ENCODE peak calls at places on chromosomes 1 and 21, in four cellular contexts. One of them, this sample, is unnamed.

GRCh38 chr1:94836891-94837290 is 16.7 kb downstream of the SLC44A3 start:
- DNase-seq in right lobe of liver: no peak
- DNase-seq in AG04450: no peak
- DNase-seq in gastrocnemius medialis: no peak
- DNase-seq in this sample: no peak

GRCh38 chr1:220748091-220748934 is at the start of gene MTARC2:
- DNase-seq in right lobe of liver: peak; percentile 95
- DNase-seq in AG04450: peak; percentile 8
- DNase-seq in gastrocnemius medialis: peak; percentile 84
- DNase-seq in this sample: peak; percentile 7

GRCh38 chr1:230594374-230594773 is 47.9 kb upstream of the COG2 start:
- DNase-seq in AG04450: no peak
- DNase-seq in gastrocnemius medialis: no peak
- DNase-seq in right lobe of liver: no peak
- DNase-seq in this sample: no peak

GRCh38 chr1:107668762-107669161 is 296.2 kb downstream of the VAV3 start:
- DNase-seq in right lobe of liver: no peak
- DNase-seq in AG04450: no peak
- DNase-seq in gastrocnemius medialis: no peak
- DNase-seq in this sample: no peak

GRCh38 chr21:46130721-46131720 is 24.4 kb downstream of the FTCD start:
- DNase-seq in AG04450: no peak
- DNase-seq in right lobe of liver: peak; percentile 57
- DNase-seq in gastrocnemius medialis: no peak
- DNase-seq in this sample: no peak

GRCh38 chr1:86419277-86419903 is 4.6 kb upstream of the CLCA2 start:
- DNase-seq in AG04450: no peak
- DNase-seq in gastrocnemius medialis: no peak
- DNase-seq in right lobe of liver: no peak
- DNase-seq in this sample: peak; percentile 26

GRCh38 chr1:51915958-51916357 is 37.4 kb upstream of the NRDC start:
- DNase-seq in right lobe of liver: no peak
- DNase-seq in AG04450: no peak
- DNase-seq in gastrocnemius medialis: no peak
- DNase-seq in this sample: no peak

GRCh38 chr1:65425697-65426096 is 5.2 kb downstream of the LEPR start:
- DNase-seq in right lobe of liver: no peak
- DNase-seq in gastrocnemius medialis: no peak
- DNase-seq in AG04450: no peak
- DNase-seq in this sample: no peak

GRCh38 chr1:84892657-84893618 is at the start of gene LPAR3:
- DNase-seq in right lobe of liver: no peak
- DNase-seq in gastrocnemius medialis: no peak
- DNase-seq in AG04450: no peak
- DNase-seq in this sample: no peak

GRCh38 chr21:15058718-15059316 is 6.0 kb downstream of the NRIP1 start:
- DNase-seq in gastrocnemius medialis: no peak
- DNase-seq in right lobe of liver: no peak
- DNase-seq in AG04450: no peak
- DNase-seq in this sample: no peak

GRCh38 chr21:26845066-26845749 is at the start of gene ADAMTS1:
- DNase-seq in gastrocnemius medialis: peak; percentile 92
- DNase-seq in AG04450: peak; percentile 89
- DNase-seq in right lobe of liver: peak; percentile 92
- DNase-seq in this sample: peak; percentile 18

GRCh38 chr1:152398812-152399698 is 15.0 kb downstream of the CRNN start:
- DNase-seq in gastrocnemius medialis: no peak
- DNase-seq in AG04450: no peak
- DNase-seq in right lobe of liver: no peak
- DNase-seq in this sample: no peak

GRCh38 chr1:211603191-211603701 is 24.3 kb upstream of the SLC30A1 start:
- DNase-seq in right lobe of liver: peak; percentile 88
- DNase-seq in AG04450: no peak
- DNase-seq in gastrocnemius medialis: no peak
- DNase-seq in this sample: no peak

GRCh38 chr1:154729031-154729442 is 121.1 kb upstream of the ADAR start:
- DNase-seq in right lobe of liver: no peak
- DNase-seq in AG04450: no peak
- DNase-seq in gastrocnemius medialis: no peak
- DNase-seq in this sample: no peak

GRCh38 chr1:39722495-39722894 is 16.2 kb upstream of the PPIE start:
- DNase-seq in right lobe of liver: no peak
- DNase-seq in gastrocnemius medialis: no peak
- DNase-seq in AG04450: no peak
- DNase-seq in this sample: no peak

GRCh38 chr21:17519965-17520364 is 7.1 kb downstream of the CXADR start:
- DNase-seq in gastrocnemius medialis: no peak
- DNase-seq in right lobe of liver: no peak
- DNase-seq in AG04450: no peak
- DNase-seq in this sample: no peak

GRCh38 chr1:160204526-160205241 is 500 bp upstream of the PEA15 start:
- DNase-seq in AG04450: no peak
- DNase-seq in gastrocnemius medialis: no peak
- DNase-seq in right lobe of liver: no peak
- DNase-seq in this sample: no peak

GRCh38 chr1:118877668-118878067 is 110.5 kb downstream of the TBX15 start:
- DNase-seq in AG04450: no peak
- DNase-seq in right lobe of liver: no peak
- DNase-seq in gastrocnemius medialis: no peak
- DNase-seq in this sample: no peak

GRCh38 chr1:1787206-1787605 is 8.9 kb upstream of the NADK start:
- DNase-seq in gastrocnemius medialis: no peak
- DNase-seq in AG04450: no peak
- DNase-seq in right lobe of liver: no peak
- DNase-seq in this sample: no peak

GRCh38 chr1:117794073-117794472 is 135.3 kb downstream of the GDAP2 start:
- DNase-seq in gastrocnemius medialis: no peak
- DNase-seq in AG04450: no peak
- DNase-seq in right lobe of liver: no peak
- DNase-seq in this sample: no peak

GRCh38 chr1:82273816-82274215 is 473.1 kb downstream of the ADGRL2 start:
- DNase-seq in AG04450: no peak
- DNase-seq in gastrocnemius medialis: no peak
- DNase-seq in right lobe of liver: no peak
- DNase-seq in this sample: no peak

GRCh38 chr1:186424539-186424938 is 36.4 kb downstream of the PDC start:
- DNase-seq in AG04450: no peak
- DNase-seq in right lobe of liver: no peak
- DNase-seq in gastrocnemius medialis: peak; percentile 31
- DNase-seq in this sample: no peak

GRCh38 chr1:39672551-39672947 is 642 bp upstream of the NT5C1A start:
- DNase-seq in AG04450: no peak
- DNase-seq in gastrocnemius medialis: no peak
- DNase-seq in right lobe of liver: no peak
- DNase-seq in this sample: no peak

GRCh38 chr1:170670751-170671628 is 7.1 kb downstream of the PRRX1 start:
- DNase-seq in AG04450: no peak
- DNase-seq in right lobe of liver: no peak
- DNase-seq in gastrocnemius medialis: peak; percentile 58
- DNase-seq in this sample: no peak

GRCh38 chr1:242189591-242189990 is 190.7 kb upstream of the MAP1LC3C start:
- DNase-seq in AG04450: no peak
- DNase-seq in gastrocnemius medialis: no peak
- DNase-seq in right lobe of liver: no peak
- DNase-seq in this sample: no peak

GRCh38 chr1:174815474-174815908 is 184.3 kb upstream of the CACYBP start:
- DNase-seq in AG04450: no peak
- DNase-seq in right lobe of liver: no peak
- DNase-seq in gastrocnemius medialis: no peak
- DNase-seq in this sample: no peak

GRCh38 chr1:18109756-18110597 is 2.4 kb downstream of the IGSF21 start:
- DNase-seq in gastrocnemius medialis: peak; percentile 31
- DNase-seq in right lobe of liver: peak; percentile 66
- DNase-seq in AG04450: no peak
- DNase-seq in this sample: no peak

GRCh38 chr1:174953657-174954435 is 45.9 kb upstream of the CACYBP start:
- DNase-seq in AG04450: no peak
- DNase-seq in right lobe of liver: no peak
- DNase-seq in gastrocnemius medialis: no peak
- DNase-seq in this sample: no peak

GRCh38 chr1:27616441-27616840 is 12.5 kb upstream of the AHDC1 start:
- DNase-seq in gastrocnemius medialis: no peak
- DNase-seq in AG04450: no peak
- DNase-seq in right lobe of liver: no peak
- DNase-seq in this sample: no peak

GRCh38 chr1:205512059-205513045 is 7.9 kb downstream of the CDK18 start:
- DNase-seq in right lobe of liver: no peak
- DNase-seq in AG04450: no peak
- DNase-seq in gastrocnemius medialis: no peak
- DNase-seq in this sample: no peak

GRCh38 chr1:53196485-53197271 is at the start of gene CPT2:
- DNase-seq in gastrocnemius medialis: peak; percentile 90
- DNase-seq in right lobe of liver: peak; percentile 97
- DNase-seq in AG04450: peak; percentile 77
- DNase-seq in this sample: peak; percentile 93

GRCh38 chr21:19244502-19245187 is 841.1 kb upstream of the TMPRSS15 start:
- DNase-seq in AG04450: no peak
- DNase-seq in gastrocnemius medialis: no peak
- DNase-seq in right lobe of liver: peak; percentile 33
- DNase-seq in this sample: no peak

GRCh38 chr1:42927920-42928505 is 30.7 kb downstream of the SLC2A1 start:
- DNase-seq in AG04450: no peak
- DNase-seq in right lobe of liver: no peak
- DNase-seq in gastrocnemius medialis: no peak
- DNase-seq in this sample: no peak

GRCh38 chr1:198123146-198123545 is 33.7 kb upstream of the NEK7 start:
- DNase-seq in AG04450: no peak
- DNase-seq in gastrocnemius medialis: no peak
- DNase-seq in right lobe of liver: no peak
- DNase-seq in this sample: no peak

GRCh38 chr1:56709269-56709880 is 64.3 kb downstream of the PRKAA2 start:
- DNase-seq in AG04450: peak; percentile 29
- DNase-seq in right lobe of liver: no peak
- DNase-seq in gastrocnemius medialis: no peak
- DNase-seq in this sample: no peak

GRCh38 chr1:229808272-229808671 is 182.2 kb downstream of the URB2 start:
- DNase-seq in AG04450: no peak
- DNase-seq in gastrocnemius medialis: no peak
- DNase-seq in right lobe of liver: no peak
- DNase-seq in this sample: no peak

GRCh38 chr1:201283836-201284553 is 689 bp downstream of the PKP1 start:
- DNase-seq in right lobe of liver: no peak
- DNase-seq in AG04450: no peak
- DNase-seq in gastrocnemius medialis: no peak
- DNase-seq in this sample: no peak

GRCh38 chr1:219124163-219124562 is 49.5 kb upstream of the LYPLAL1 start:
- DNase-seq in AG04450: no peak
- DNase-seq in gastrocnemius medialis: no peak
- DNase-seq in right lobe of liver: no peak
- DNase-seq in this sample: no peak

GRCh38 chr1:219125342-219125741 is 48.3 kb upstream of the LYPLAL1 start:
- DNase-seq in gastrocnemius medialis: peak; percentile 19
- DNase-seq in AG04450: no peak
- DNase-seq in right lobe of liver: no peak
- DNase-seq in this sample: no peak

GRCh38 chr1:219128957-219129356 is 44.7 kb upstream of the LYPLAL1 start:
- DNase-seq in right lobe of liver: no peak
- DNase-seq in gastrocnemius medialis: no peak
- DNase-seq in AG04450: no peak
- DNase-seq in this sample: no peak

GRCh38 chr1:219123041-219123440 is 50.6 kb upstream of the LYPLAL1 start:
- DNase-seq in gastrocnemius medialis: peak; percentile 14
- DNase-seq in AG04450: no peak
- DNase-seq in right lobe of liver: no peak
- DNase-seq in this sample: no peak

DNA sequence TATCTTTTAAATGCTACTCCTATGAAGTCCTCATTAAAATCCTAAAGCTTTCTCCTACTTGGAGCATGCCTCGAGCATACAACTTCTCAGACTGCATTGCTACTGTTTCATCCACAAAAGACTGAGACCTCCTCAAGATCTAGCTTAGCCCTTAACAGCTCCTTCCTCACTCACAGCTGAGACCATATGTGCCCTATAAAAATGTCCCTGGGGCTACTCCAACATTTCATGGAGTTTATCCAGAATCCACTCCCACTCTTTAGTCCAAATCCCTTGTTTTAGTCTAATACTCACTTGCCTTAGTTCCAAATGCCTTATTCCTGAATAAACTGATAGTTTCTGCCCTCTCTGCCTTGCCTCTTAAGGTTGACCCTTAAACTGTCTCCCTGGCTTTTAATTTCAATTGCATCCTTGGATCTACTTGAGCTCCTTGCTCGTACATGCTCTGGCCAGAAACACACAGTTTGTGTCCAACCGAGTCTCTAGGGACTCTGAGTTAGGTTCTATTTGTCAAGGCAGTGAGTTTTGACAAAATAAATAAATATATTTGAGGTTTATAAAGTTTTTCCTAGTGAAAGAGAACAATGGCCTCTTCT is 47.3 kb upstream of the LYPLAL1 start:
- DNase-seq in gastrocnemius medialis: no peak
- DNase-seq in AG04450: no peak
- DNase-seq in right lobe of liver: no peak
- DNase-seq in this sample: no peak
- H3K27me3 ChIP-seq in gastrocnemius medialis: no peaks in the 10 kb centered on the region
- H3K27me3 ChIP-seq in AG04450: no peaks in the 10 kb centered on the region
- H3K27me3 ChIP-seq in right lobe of liver: no peaks in the 10 kb centered on the region
- H3K27me3 ChIP-seq in this sample: no peaks in the 10 kb centered on the region

GRCh38 chr1:34268311-34269042 is 91.8 kb downstream of the C1orf94 start:
- DNase-seq in AG04450: no peak
- DNase-seq in gastrocnemius medialis: no peak
- DNase-seq in right lobe of liver: no peak
- DNase-seq in this sample: no peak
- H3K27me3 ChIP-seq in AG04450: no peaks in the 10 kb centered on the region
- H3K27me3 ChIP-seq in gastrocnemius medialis: no peaks in the 10 kb centered on the region
- H3K27me3 ChIP-seq in right lobe of liver: no peaks in the 10 kb centered on the region
- H3K27me3 ChIP-seq in this sample: peaks cover 3% of the 10 kb centered on the region

GRCh38 chr1:50416553-50417453 is 6.4 kb downstream of the DMRTA2 start:
- DNase-seq in gastrocnemius medialis: no peak
- DNase-seq in right lobe of liver: no peak
- DNase-seq in AG04450: no peak
- DNase-seq in this sample: no peak

GRCh38 chr1:50416150-50416527 is 7.1 kb downstream of the DMRTA2 start:
- DNase-seq in right lobe of liver: no peak
- DNase-seq in gastrocnemius medialis: no peak
- DNase-seq in AG04450: no peak
- DNase-seq in this sample: no peak

GRCh38 chr1:50417946-50418599 is 5.2 kb downstream of the DMRTA2 start:
- DNase-seq in right lobe of liver: no peak
- DNase-seq in AG04450: no peak
- DNase-seq in gastrocnemius medialis: no peak
- DNase-seq in this sample: no peak

GRCh38 chr1:50418600-50419109 is 4.6 kb downstream of the DMRTA2 start:
- DNase-seq in AG04450: no peak
- DNase-seq in gastrocnemius medialis: no peak
- DNase-seq in right lobe of liver: no peak
- DNase-seq in this sample: no peak

GRCh38 chr1:50417487-50417886 is 5.8 kb downstream of the DMRTA2 start:
- DNase-seq in right lobe of liver: no peak
- DNase-seq in AG04450: no peak
- DNase-seq in gastrocnemius medialis: no peak
- DNase-seq in this sample: no peak
- H3K27me3 ChIP-seq in right lobe of liver: peaks cover 50% of the 10 kb centered on the region
- H3K27me3 ChIP-seq in AG04450: peaks cover 81% of the 10 kb centered on the region
- H3K27me3 ChIP-seq in gastrocnemius medialis: peaks cover 88% of the 10 kb centered on the region
- H3K27me3 ChIP-seq in this sample: peaks cover 4% of the 10 kb centered on the region

GRCh38 chr21:41366522-41367151 is 4.8 kb downstream of the MX2 start:
- DNase-seq in right lobe of liver: peak; percentile 60
- DNase-seq in AG04450: peak; percentile 6
- DNase-seq in gastrocnemius medialis: no peak
- DNase-seq in this sample: no peak
- H3K27me3 ChIP-seq in right lobe of liver: no peaks in the 10 kb centered on the region
- H3K27me3 ChIP-seq in AG04450: peaks cover 3% of the 10 kb centered on the region
- H3K27me3 ChIP-seq in gastrocnemius medialis: no peaks in the 10 kb centered on the region
- H3K27me3 ChIP-seq in this sample: no peaks in the 10 kb centered on the region

GRCh38 chr1:58573705-58574591 is 3.1 kb downstream of the TACSTD2 start:
- DNase-seq in gastrocnemius medialis: no peak
- DNase-seq in AG04450: no peak
- DNase-seq in right lobe of liver: no peak
- DNase-seq in this sample: peak; percentile 13
- H3K27me3 ChIP-seq in gastrocnemius medialis: peaks cover 14% of the 10 kb centered on the region
- H3K27me3 ChIP-seq in AG04450: peaks cover 64% of the 10 kb centered on the region
- H3K27me3 ChIP-seq in right lobe of liver: peaks cover 23% of the 10 kb centered on the region
- H3K27me3 ChIP-seq in this sample: peaks cover 13% of the 10 kb centered on the region

This sample was measured in CD8-positive, alpha-beta T cell.